ENCODE peak calls at places on chromosomes 4 and X, in eight cellular contexts. C, I, Z, Q, U, F, D and N are unnamed samples.

GRCh38 chr4:164536829-164537228 is 217.1 kb upstream of the SMIM31 start:
- DNase-seq in C (peak; percentile 72), I (no peak), Z (no peak), Q (no peak), U (peak; percentile 90), F (no peak), D (no peak), N (no peak)

GRCh38 chr4:131499139-131499873 is 1649.8 kb upstream of the PCDH10 start:
- DNase-seq in C (peak; percentile 90), I (no peak), Z (no peak), Q (no peak), U (peak; percentile 62), F (peak; percentile 1), D (peak; percentile 49), N (no peak)

GRCh38 chrX:1248381-1249061 is 20.1 kb upstream of the CSF2RA start:
- DNase-seq in C (no peak), I (no peak), Z (no peak), Q (no peak), U (no peak), F (no peak), D (no peak), N (no peak)

GRCh38 chrX:46637937-46638336 is 64.4 kb downstream of the CHST7 start:
- DNase-seq in C (peak; percentile 43), I (no peak), Z (no peak), Q (no peak), U (no peak), F (no peak), D (no peak), N (no peak)

GRCh38 chr4:107578321-107578720 is 141.7 kb downstream of the PAPSS1 start:
- DNase-seq in C (peak; percentile 36), I (no peak), Z (no peak), Q (no peak), U (no peak), F (no peak), D (no peak), N (no peak)

GRCh38 chr4:94880976-94881375 is 123.2 kb downstream of the BMPR1B start:
- DNase-seq in C (peak; percentile 80), I (no peak), Z (no peak), Q (no peak), U (no peak), F (no peak), D (no peak), N (no peak)

GRCh38 chr4:137069473-137069872 is 462.8 kb downstream of the PCDH18 start:
- DNase-seq in C (no peak), I (no peak), Z (no peak), Q (no peak), U (no peak), F (no peak), D (no peak), N (no peak)

GRCh38 chrX:45322820-45323219 is 122.1 kb upstream of the DIPK2B start:
- DNase-seq in C (peak; percentile 46), I (no peak), Z (no peak), Q (no peak), U (no peak), F (no peak), D (no peak), N (no peak)

GRCh38 chrX:108795240-108795639 is 58.9 kb upstream of the IRS4 start:
- DNase-seq in C (no peak), I (no peak), Z (no peak), Q (no peak), U (no peak), F (no peak), D (no peak), N (no peak)